ENCODE peak calls at places on chromosomes 13 and 19, in nine cellular contexts. R, I, W, Y, V, G, A, P and H are unnamed samples.

GRCh38 chr19:13441810-13442512 is 64.3 kb downstream of the CACNA1A start:
- DNase-seq in R (peak; percentile 91), I (peak; percentile 75), W (peak; percentile 21), Y (peak; percentile 90), V (peak; percentile 79), G (no peak), A (peak; percentile 58), P (no peak), H (peak; percentile 44)

GRCh38 chr19:29745253-29745652 is 30.2 kb upstream of the C19orf12 start:
- DNase-seq in R (peak; percentile 48), I (no peak), W (no peak), Y (peak; percentile 16), V (no peak), G (no peak), A (no peak), P (no peak), H (no peak)

GRCh38 chr13:99605417-99606321 is 104.4 kb downstream of the TM9SF2 start:
- DNase-seq in R (peak; percentile 70), I (peak; percentile 73), W (no peak), Y (peak; percentile 52), V (peak; percentile 32), G (peak; percentile 58), A (peak; percentile 80), P (no peak), H (peak; percentile 35)

GRCh38 chr19:44684892-44685847 is 13.8 kb upstream of the CEACAM16 start:
- DNase-seq in R (peak; percentile 28), I (peak; percentile 72), W (peak; percentile 91), Y (no peak), V (peak; percentile 17), G (no peak), A (peak; percentile 94), P (no peak), H (no peak)

GRCh38 chr13:109211616-109212015 is 574.8 kb downstream of the IRS2 start:
- DNase-seq in R (peak; percentile 23), I (no peak), W (peak; percentile 93), Y (no peak), V (no peak), G (no peak), A (no peak), P (no peak), H (no peak)

GRCh38 chr19:53308339-53308811 is 25.2 kb upstream of the ZNF845 start:
- DNase-seq in R (peak; percentile 67), I (peak; percentile 55), W (no peak), Y (peak; percentile 66), V (peak; percentile 6), G (no peak), A (peak; percentile 69), P (no peak), H (no peak)

GRCh38 chr19:8151499-8152035 is 2.2 kb upstream of the FBN3 start:
- DNase-seq in R (no peak), I (no peak), W (no peak), Y (no peak), V (no peak), G (no peak), A (peak; percentile 61), P (no peak), H (no peak)

GRCh38 chr13:108095036-108095435 is 120.3 kb downstream of the LIG4 start:
- DNase-seq in R (no peak), I (no peak), W (no peak), Y (no peak), V (no peak), G (no peak), A (no peak), P (no peak), H (no peak)

GRCh38 chr19:4053423-4054324 is 13.0 kb downstream of the ZBTB7A start:
- DNase-seq in R (no peak), I (no peak), W (no peak), Y (no peak), V (no peak), G (no peak), A (no peak), P (no peak), H (no peak)

GRCh38 chr13:110238795-110239194 is 68.2 kb downstream of the COL4A1 start:
- DNase-seq in R (no peak), I (no peak), W (no peak), Y (no peak), V (no peak), G (no peak), A (no peak), P (no peak), H (no peak)

GRCh38 chr19:22612316-22612715 is 21.8 kb upstream of the ZNF492 start:
- DNase-seq in R (no peak), I (no peak), W (no peak), Y (no peak), V (no peak), G (no peak), A (no peak), P (no peak), H (no peak)

GRCh38 chr13:28470286-28470685 is 24.6 kb downstream of the FLT1 start:
- DNase-seq in R (no peak), I (no peak), W (no peak), Y (no peak), V (no peak), G (no peak), A (no peak), P (no peak), H (no peak)

GRCh38 chr13:85417807-85418206 is 381.4 kb downstream of the SLITRK6 start:
- DNase-seq in R (no peak), I (no peak), W (no peak), Y (no peak), V (no peak), G (no peak), A (no peak), P (no peak), H (no peak)

GRCh38 chr13:35923347-35923746 is 207.8 kb downstream of the DCLK1 start:
- DNase-seq in R (no peak), I (no peak), W (peak; percentile 81), Y (no peak), V (no peak), G (no peak), A (peak; percentile 84), P (no peak), H (no peak)

GRCh38 chr19:14138576-14139265 is 2.3 kb upstream of the ASF1B start:
- DNase-seq in R (no peak), I (no peak), W (peak; percentile 20), Y (peak; percentile 39), V (no peak), G (peak; percentile 30), A (peak; percentile 86), P (no peak), H (no peak)

GRCh38 chr13:94641432-94641941 is 39.8 kb downstream of the GPR180 start:
- DNase-seq in R (no peak), I (peak; percentile 43), W (peak; percentile 20), Y (no peak), V (no peak), G (no peak), A (peak; percentile 73), P (no peak), H (no peak)

GRCh38 chr13:110123041-110123809 is 183.7 kb downstream of the COL4A1 start:
- DNase-seq in R (no peak), I (no peak), W (no peak), Y (no peak), V (no peak), G (no peak), A (no peak), P (no peak), H (no peak)

GRCh38 chr19:30651066-30651465 is 278.9 kb downstream of the ZNF536 start:
- DNase-seq in R (no peak), I (no peak), W (no peak), Y (no peak), V (no peak), G (no peak), A (no peak), P (no peak), H (no peak)

GRCh38 chr13:85286081-85286480 is 513.1 kb downstream of the SLITRK6 start:
- DNase-seq in R (no peak), I (no peak), W (no peak), Y (no peak), V (no peak), G (no peak), A (no peak), P (no peak), H (no peak)

GRCh38 chr13:97385146-97385545 is 48.8 kb upstream of the RAP2A start:
- DNase-seq in R (no peak), I (no peak), W (peak; percentile 58), Y (peak; percentile 32), V (no peak), G (no peak), A (no peak), P (no peak), H (no peak)
- H3K4me3 ChIP-seq in R (no peak overlapping the region), I (no peak overlapping the region), W (no peak overlapping the region), Y (no peak overlapping the region), V (no peak overlapping the region), G (no peak overlapping the region), A (no peak overlapping the region), P (no peak overlapping the region), H (no peak overlapping the region)

GRCh38 chr13:114062341-114062740 is 70.1 kb downstream of the RASA3 start:
- DNase-seq in R (no peak), I (no peak), W (no peak), Y (no peak), V (no peak), G (no peak), A (no peak), P (peak; percentile 63), H (no peak)
- H3K4me1 ChIP-seq in R (peaks cover 28% of the 10 kb centered on the region), I (peaks cover 23% of the 10 kb centered on the region), W (peaks cover 44% of the 10 kb centered on the region), Y (peaks cover 16% of the 10 kb centered on the region), V (peaks cover 27% of the 10 kb centered on the region), G (peaks cover 41% of the 10 kb centered on the region), A (peaks cover 48% of the 10 kb centered on the region), P (peaks cover 64% of the 10 kb centered on the region), H (peaks cover 69% of the 10 kb centered on the region)

DNA sequence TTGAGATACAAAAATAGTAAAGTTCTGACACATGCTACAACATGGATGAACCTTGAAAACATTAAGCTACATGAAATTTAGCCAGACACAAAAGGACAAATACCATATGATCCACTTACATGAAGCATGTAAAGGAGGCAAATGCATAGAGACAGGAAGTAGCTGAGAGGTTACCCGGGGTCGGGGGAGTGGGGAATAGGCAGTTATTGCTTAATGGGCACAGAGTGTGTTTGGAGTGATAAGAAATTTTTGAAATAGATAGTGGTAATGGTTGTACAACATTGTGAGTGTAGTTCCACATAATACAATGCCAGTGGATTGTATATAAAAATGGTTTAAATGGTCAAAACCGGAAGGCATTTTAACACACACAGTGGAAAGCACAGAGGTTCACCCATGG is 4.3 kb downstream of the N4BP2L1 start:
- DNase-seq in R (no peak), I (no peak), W (no peak), Y (no peak), V (no peak), G (no peak), A (no peak), P (no peak), H (no peak)
- H3K27me3 ChIP-seq in R (peaks cover 40% of the 10 kb centered on the region), I (no peaks in the 10 kb centered on the region), W (no peaks in the 10 kb centered on the region), Y (peaks cover 8% of the 10 kb centered on the region), V (peaks cover 3% of the 10 kb centered on the region), G (no peaks in the 10 kb centered on the region), A (no peaks in the 10 kb centered on the region), P (no peaks in the 10 kb centered on the region), H (no peaks in the 10 kb centered on the region)

DNA sequence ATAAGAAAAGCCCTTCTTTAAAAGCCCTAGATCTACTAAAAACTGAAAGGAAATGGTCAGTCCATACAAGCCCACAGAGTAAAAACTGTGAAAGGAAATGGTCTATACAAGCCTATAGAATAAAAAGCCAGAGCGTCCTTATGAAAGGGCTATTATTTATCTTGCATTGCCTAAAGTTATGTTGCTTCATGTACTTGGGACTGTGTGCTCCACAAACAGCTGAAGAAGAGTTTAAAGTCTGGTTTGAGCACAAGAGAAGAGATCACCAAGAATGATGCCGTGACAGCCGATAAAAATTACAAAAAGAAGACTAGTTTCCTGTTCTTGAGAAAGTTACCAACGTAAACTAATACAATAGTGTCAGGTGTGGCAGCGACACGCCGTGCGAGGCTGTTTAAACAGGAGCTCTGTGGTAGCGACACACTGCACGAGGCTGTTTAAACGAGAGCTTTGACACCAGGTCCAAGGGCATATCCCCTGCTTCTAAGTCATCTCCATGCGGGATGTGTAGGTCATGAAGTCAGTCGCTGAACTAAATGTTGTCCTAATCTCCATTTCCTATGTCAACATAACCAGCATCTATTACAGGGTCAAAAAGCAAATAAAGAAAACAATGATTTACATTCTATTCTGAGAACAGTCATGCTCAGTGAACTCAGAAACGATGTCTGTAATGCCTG is 24.9 kb downstream of the PCID2 start:
- DNase-seq in R (no peak), I (no peak), W (peak; percentile 51), Y (no peak), V (no peak), G (no peak), A (no peak), P (no peak), H (no peak)
- H3K4me3 ChIP-seq in R (no peak overlapping the region), I (no peak overlapping the region), W (no peak overlapping the region), Y (no peak overlapping the region), V (no peak overlapping the region), G (no peak overlapping the region), A (no peak overlapping the region), P (no peak overlapping the region), H (no peak overlapping the region)